ENCODE peak calls at places on chromosomes 2 and 18, in five cellular contexts. V is keratinocyte, M is kidney, R is colonic mucosa, D is suprapubic skin. X is an unnamed sample.

GRCh38 chr18:23115683-23116096 is 19.6 kb upstream of the CABLES1 start:
- DNase-seq in V (peak; percentile 78), M (no peak), R (no peak), D (no peak), X (peak; percentile 96)

GRCh38 chr2:29253495-29253894 is 138.3 kb downstream of the CLIP4 start:
- DNase-seq in V (no peak), M (no peak), R (no peak), D (no peak), X (no peak)

GRCh38 chr18:9737814-9738160 is 29.7 kb downstream of the RAB31 start:
- DNase-seq in V (no peak), M (peak; percentile 78), R (no peak), D (no peak), X (no peak)

GRCh38 chr2:187483537-187483936 is 35.5 kb upstream of the CALCRL start:
- DNase-seq in V (no peak), M (no peak), R (no peak), D (no peak), X (no peak)

GRCh38 chr2:64645014-64645418 is 8.7 kb downstream of the SERTAD2 start:
- DNase-seq in V (no peak), M (no peak), R (peak; percentile 63), D (no peak), X (no peak)

GRCh38 chr2:217731805-217732204 is 271.0 kb downstream of the TNS1 start:
- DNase-seq in V (no peak), M (no peak), R (no peak), D (no peak), X (no peak)

GRCh38 chr18:12726774-12727550 is 24.1 kb downstream of the PSMG2 start:
- DNase-seq in V (no peak), M (no peak), R (peak; percentile 74), D (no peak), X (no peak)

GRCh38 chr2:218806346-218806978 is 24.5 kb downstream of the CYP27A1 start:
- DNase-seq in V (peak; percentile 35), M (peak; percentile 88), R (peak; percentile 34), D (peak; percentile 90), X (peak; percentile 90)

GRCh38 chr2:138132108-138132507 is 167.8 kb downstream of the HNMT start:
- DNase-seq in V (no peak), M (no peak), R (no peak), D (no peak), X (no peak)

GRCh38 chr2:59277656-59278055 is 1036.5 kb upstream of the FANCL start:
- DNase-seq in V (no peak), M (no peak), R (no peak), D (no peak), X (no peak)

GRCh38 chr2:226903179-226903578 is 67.3 kb downstream of the RHBDD1 start:
- DNase-seq in V (no peak), M (no peak), R (no peak), D (no peak), X (no peak)

GRCh38 chr18:470661-471501 is 29.6 kb downstream of the COLEC12 start:
- DNase-seq in V (no peak), M (no peak), R (no peak), D (no peak), X (no peak)

GRCh38 chr2:198326431-198326830 is 522.0 kb downstream of the PLCL1 start:
- DNase-seq in V (no peak), M (no peak), R (no peak), D (no peak), X (no peak)

DNA sequence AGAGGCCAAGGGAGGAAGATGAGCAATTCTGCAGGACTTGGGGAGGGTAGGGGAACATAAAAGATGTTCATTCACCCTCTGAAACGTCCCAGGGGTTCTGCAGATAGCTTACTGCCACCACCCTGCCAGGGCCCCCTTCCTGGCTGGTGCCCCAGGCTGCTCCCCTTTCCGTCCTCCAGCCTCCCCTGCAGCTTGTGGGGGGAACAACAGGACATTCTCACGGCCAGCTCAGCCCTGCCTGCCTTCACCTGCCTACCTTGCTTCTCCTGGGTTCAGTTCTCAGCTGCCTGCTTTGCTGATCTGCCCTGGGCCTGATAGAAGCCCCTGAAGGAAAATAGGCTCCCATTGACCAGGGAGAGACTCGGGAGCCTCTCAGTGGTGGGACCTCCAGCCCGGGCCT is 251.1 kb downstream of the CELF4 start:
- DNase-seq in V (no peak), M (no peak), R (no peak), D (no peak), X (no peak)
- TF ChIP-seq CTCF in V (no peak), M (no peak), R (no peak), D (no peak), X (no peak)

DNA sequence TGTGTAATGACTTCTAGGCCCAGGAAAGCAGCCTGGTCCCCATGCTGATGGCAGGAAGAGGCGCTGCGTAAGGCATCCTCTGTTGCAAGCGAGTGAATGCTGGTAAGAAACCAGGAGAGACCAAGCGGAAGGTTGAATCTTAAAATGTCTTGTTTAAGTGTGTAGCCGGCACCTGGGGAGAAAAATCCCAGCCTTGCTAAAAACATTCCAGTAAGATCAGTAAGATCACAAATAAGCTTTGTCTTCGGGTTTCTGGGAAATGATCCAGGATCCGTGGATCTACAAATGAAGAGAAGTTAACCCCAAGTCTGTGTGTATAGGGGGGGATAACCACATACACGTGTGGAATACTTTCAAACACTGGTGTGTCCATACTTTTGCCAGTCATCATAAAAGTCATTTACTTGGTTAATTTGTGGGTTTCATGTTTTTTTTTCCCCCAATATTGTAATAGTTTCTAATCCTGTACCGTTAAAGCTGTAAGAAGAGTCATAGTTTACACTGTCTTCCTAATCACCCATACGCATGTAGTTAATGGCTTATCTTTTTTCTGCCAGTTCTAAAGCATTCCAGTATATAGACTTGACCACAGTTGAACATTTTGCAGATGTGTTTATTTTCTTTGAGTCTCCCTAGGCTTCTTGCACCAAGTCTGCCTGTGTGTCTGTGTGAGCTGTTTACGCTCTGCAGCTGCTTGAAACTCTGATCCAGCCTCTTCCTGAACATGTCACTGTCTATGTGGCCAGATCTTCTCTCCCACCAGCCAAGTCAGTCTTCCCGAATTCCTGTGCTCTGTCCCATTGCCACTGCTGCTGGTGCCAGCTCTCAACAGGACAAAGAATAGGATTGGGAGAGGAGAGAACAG is 135.9 kb upstream of the ARL4C start:
- DNase-seq in V (no peak), M (no peak), R (no peak), D (no peak), X (peak; percentile 92)
- H3K4me3 ChIP-seq in V (no peak overlapping the region), M (no peak overlapping the region), R (no peak overlapping the region), D (no peak overlapping the region), X (no peak overlapping the region)

GRCh38 chr2:17672583-17673317 is 80.9 kb downstream of the SMC6 start:
- DNase-seq in V (no peak), M (no peak), R (no peak), D (no peak), X (peak; percentile 2)

GRCh38 chr2:17680119-17680518 is 73.5 kb downstream of the SMC6 start:
- DNase-seq in V (no peak), M (no peak), R (no peak), D (no peak), X (no peak)

GRCh38 chr2:17674817-17675216 is 78.8 kb downstream of the SMC6 start:
- DNase-seq in V (no peak), M (no peak), R (no peak), D (no peak), X (no peak)
- TF ChIP-seq CTCF in V (no peak), M (no peak), R (no peak), D (no peak), X (no peak)

DNA sequence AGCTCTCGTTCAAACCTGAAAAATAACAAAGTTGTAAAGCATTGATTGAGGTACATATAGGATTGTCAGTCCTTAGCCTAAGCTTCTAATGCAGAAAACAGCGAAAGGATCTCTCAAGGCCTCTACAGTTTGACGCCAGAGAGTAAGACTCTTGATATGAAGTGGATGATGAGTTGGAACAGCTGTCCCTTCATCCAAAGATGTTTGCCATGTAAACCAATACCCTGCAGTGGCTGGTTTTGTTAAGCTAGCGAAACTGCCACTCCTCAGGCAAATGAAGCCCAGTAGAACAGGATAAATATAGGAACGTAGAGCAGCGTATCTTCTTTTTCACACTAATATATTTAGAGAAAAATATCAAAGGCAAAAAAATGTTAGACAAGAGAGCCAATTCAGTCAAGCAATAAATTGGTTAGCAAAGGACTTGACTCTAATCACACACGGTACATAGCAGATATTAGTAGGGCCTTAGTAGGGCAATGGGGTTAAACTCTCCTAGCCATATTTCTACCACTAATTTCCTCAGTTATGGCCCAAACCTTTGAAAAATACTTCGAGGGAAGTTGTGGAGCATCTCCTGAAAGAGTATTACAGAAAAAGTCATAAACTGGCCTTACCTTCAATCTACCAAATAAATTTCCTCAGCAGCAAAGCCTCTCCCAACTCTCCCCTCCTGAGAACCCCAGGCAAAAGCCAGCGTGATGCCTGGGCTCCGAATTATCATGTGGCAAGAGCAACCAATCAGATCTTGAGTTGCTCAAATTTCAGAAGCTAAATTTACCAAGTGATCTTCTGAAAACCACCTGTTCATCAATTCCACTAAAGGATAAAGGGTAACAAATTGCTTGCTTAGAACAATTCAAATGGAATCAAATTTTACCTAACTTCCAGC is at the start of gene NEB:
- DNase-seq in V (no peak), M (no peak), R (no peak), D (no peak), X (no peak)
- H3K4me3 ChIP-seq in V (no peak within 1 kb of the TSS), M (no peak within 1 kb of the TSS), R (no peak within 1 kb of the TSS), D (no peak within 1 kb of the TSS), X (no peak within 1 kb of the TSS)

GRCh38 chr2:86202702-86203101 is 3.4 kb downstream of the MRPL35 start:
- DNase-seq in V (no peak), M (no peak), R (no peak), D (no peak), X (no peak)

GRCh38 chr2:86199834-86200177 is 549 bp downstream of the MRPL35 start:
- DNase-seq in V (no peak), M (no peak), R (no peak), D (no peak), X (no peak)

GRCh38 chr2:86203614-86204013 is 4.4 kb downstream of the MRPL35 start:
- DNase-seq in V (no peak), M (no peak), R (no peak), D (no peak), X (no peak)

GRCh38 chr2:86204458-86204857 is 5.2 kb downstream of the MRPL35 start:
- DNase-seq in V (no peak), M (no peak), R (no peak), D (no peak), X (no peak)

DNA sequence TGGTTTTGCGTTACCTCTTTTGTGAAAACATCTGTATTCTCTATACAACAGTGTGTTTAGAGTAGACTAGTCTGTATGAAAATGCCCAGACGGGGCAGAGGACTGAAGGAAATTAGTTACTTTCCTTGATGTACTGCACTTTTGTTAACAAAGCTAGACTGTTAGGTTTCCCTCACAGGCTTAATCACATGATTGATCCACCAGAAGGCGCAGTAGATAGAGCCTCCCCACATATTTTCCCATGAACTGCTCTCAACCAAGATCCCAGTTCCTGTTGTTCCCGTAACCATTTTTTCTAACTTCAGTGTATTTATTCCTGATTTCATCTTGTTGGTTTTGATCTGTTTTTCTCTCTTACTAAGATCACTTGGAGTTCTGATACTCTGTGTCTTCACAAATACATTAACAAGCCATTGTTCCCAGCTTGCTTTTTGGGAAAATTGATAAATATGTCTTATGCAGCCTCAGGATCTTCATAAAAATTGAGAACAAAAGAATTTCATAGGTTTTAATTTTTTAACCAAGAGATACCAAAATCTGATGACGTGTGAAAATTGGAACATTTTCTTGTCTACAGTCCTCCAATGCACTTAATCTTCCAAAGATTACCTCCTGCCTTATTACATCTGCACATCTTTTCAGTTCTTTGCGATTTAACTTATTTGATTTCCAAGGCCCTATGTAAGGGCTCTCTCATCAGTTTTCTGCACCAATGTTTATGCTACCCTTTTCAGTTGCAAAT is 2.9 kb downstream of the MRPL35 start:
- DNase-seq in V (no peak), M (no peak), R (no peak), D (no peak), X (no peak)
- TF ChIP-seq CTCF in V (peak; percentile 19), M (no peak), R (no peak), D (no peak), X (no peak)

X was measured in HFF-Myc.